ENCODE peak calls at places on chromosomes 12 and 14, in eight cellular contexts. One of them, this sample, is unnamed.

GRCh38 chr14:64726585-64726890 is 22.3 kb downstream of the PLEKHG3 start:
- DNase-seq in NCI-H1436: peak
- DNase-seq in GM03348: no peak
- DNase-seq in NCI-H1092: no peak
- DNase-seq in endothelial cell: no peak
- DNase-seq in GM12892: no peak
- DNase-seq in cardiac septum: no peak
- DNase-seq in Right ventricle myocardium superior: peak
- DNase-seq in this sample: no peak

GRCh38 chr12:19036673-19037357 is 92.7 kb upstream of the PLEKHA5 start:
- DNase-seq in NCI-H1092: no peak
- DNase-seq in NCI-H1436: no peak
- DNase-seq in endothelial cell: no peak
- DNase-seq in cardiac septum: no peak
- DNase-seq in GM12892: no peak
- DNase-seq in Right ventricle myocardium superior: no peak
- DNase-seq in GM03348: no peak
- DNase-seq in this sample: no peak

GRCh38 chr14:59060841-59061240 is 127.6 kb upstream of the DAAM1 start:
- DNase-seq in cardiac septum: no peak
- DNase-seq in Right ventricle myocardium superior: no peak
- DNase-seq in GM03348: no peak
- DNase-seq in endothelial cell: no peak
- DNase-seq in NCI-H1436: no peak
- DNase-seq in GM12892: no peak
- DNase-seq in NCI-H1092: no peak
- DNase-seq in this sample: no peak

GRCh38 chr12:111126331-111126730 is 206.0 kb upstream of the MYL2 start:
- DNase-seq in GM12892: no peak
- DNase-seq in Right ventricle myocardium superior: no peak
- DNase-seq in NCI-H1436: no peak
- DNase-seq in GM03348: no peak
- DNase-seq in cardiac septum: no peak
- DNase-seq in NCI-H1092: no peak
- DNase-seq in endothelial cell: no peak
- DNase-seq in this sample: no peak

GRCh38 chr12:13039557-13039956 is 4.6 kb upstream of the FAM234B start:
- DNase-seq in GM03348: no peak
- DNase-seq in cardiac septum: no peak
- DNase-seq in GM12892: no peak
- DNase-seq in NCI-H1092: no peak
- DNase-seq in NCI-H1436: no peak
- DNase-seq in Right ventricle myocardium superior: no peak
- DNase-seq in endothelial cell: no peak
- DNase-seq in this sample: no peak

GRCh38 chr14:31059152-31059924 is 33.2 kb upstream of the STRN3 start:
- DNase-seq in NCI-H1436: no peak
- DNase-seq in GM12892: no peak
- DNase-seq in endothelial cell: no peak
- DNase-seq in NCI-H1092: no peak
- DNase-seq in Right ventricle myocardium superior: peak
- DNase-seq in GM03348: peak
- DNase-seq in cardiac septum: no peak
- DNase-seq in this sample: peak

GRCh38 chr14:64525354-64525753 is 15.2 kb upstream of the HSPA2 start:
- DNase-seq in cardiac septum: no peak
- DNase-seq in GM12892: no peak
- DNase-seq in NCI-H1092: no peak
- DNase-seq in GM03348: no peak
- DNase-seq in NCI-H1436: no peak
- DNase-seq in endothelial cell: no peak
- DNase-seq in Right ventricle myocardium superior: no peak
- DNase-seq in this sample: no peak

GRCh38 chr12:120231316-120232011 is 30.6 kb upstream of the RPLP0 start:
- DNase-seq in NCI-H1092: no peak
- DNase-seq in GM03348: peak
- DNase-seq in Right ventricle myocardium superior: no peak
- DNase-seq in cardiac septum: peak
- DNase-seq in NCI-H1436: no peak
- DNase-seq in GM12892: no peak
- DNase-seq in endothelial cell: peak
- DNase-seq in this sample: peak

GRCh38 chr12:90652280-90652679 is 302.7 kb downstream of the CCER1 start:
- DNase-seq in cardiac septum: no peak
- DNase-seq in endothelial cell: no peak
- DNase-seq in GM12892: no peak
- DNase-seq in NCI-H1092: no peak
- DNase-seq in NCI-H1436: no peak
- DNase-seq in GM03348: no peak
- DNase-seq in Right ventricle myocardium superior: no peak
- DNase-seq in this sample: no peak

GRCh38 chr12:109604902-109605536 is 31.4 kb downstream of the MVK start:
- DNase-seq in NCI-H1092: peak
- DNase-seq in cardiac septum: no peak
- DNase-seq in GM03348: no peak
- DNase-seq in NCI-H1436: no peak
- DNase-seq in GM12892: no peak
- DNase-seq in Right ventricle myocardium superior: no peak
- DNase-seq in endothelial cell: no peak
- DNase-seq in this sample: no peak

GRCh38 chr12:48441122-48441521 is 31.2 kb upstream of the ANP32D start:
- DNase-seq in endothelial cell: no peak
- DNase-seq in GM03348: no peak
- DNase-seq in GM12892: no peak
- DNase-seq in NCI-H1092: no peak
- DNase-seq in Right ventricle myocardium superior: no peak
- DNase-seq in NCI-H1436: no peak
- DNase-seq in cardiac septum: no peak
- DNase-seq in this sample: no peak

GRCh38 chr12:102634216-102634615 is 153.9 kb upstream of the IGF1 start:
- DNase-seq in cardiac septum: no peak
- DNase-seq in endothelial cell: no peak
- DNase-seq in NCI-H1092: no peak
- DNase-seq in Right ventricle myocardium superior: no peak
- DNase-seq in GM12892: no peak
- DNase-seq in GM03348: peak
- DNase-seq in NCI-H1436: no peak
- DNase-seq in this sample: peak

GRCh38 chr14:80930836-80931389 is 10.6 kb downstream of the CEP128 start:
- DNase-seq in Right ventricle myocardium superior: no peak
- DNase-seq in GM12892: no peak
- DNase-seq in GM03348: peak
- DNase-seq in NCI-H1436: no peak
- DNase-seq in cardiac septum: no peak
- DNase-seq in NCI-H1092: no peak
- DNase-seq in endothelial cell: no peak
- DNase-seq in this sample: peak

GRCh38 chr12:29051221-29051620 is 97.9 kb upstream of the FAR2 start:
- DNase-seq in endothelial cell: no peak
- DNase-seq in cardiac septum: no peak
- DNase-seq in GM12892: no peak
- DNase-seq in NCI-H1436: no peak
- DNase-seq in GM03348: no peak
- DNase-seq in Right ventricle myocardium superior: no peak
- DNase-seq in NCI-H1092: no peak
- DNase-seq in this sample: no peak

GRCh38 chr12:124752437-124753229 is 111.0 kb downstream of the SCARB1 start:
- DNase-seq in endothelial cell: no peak
- DNase-seq in Right ventricle myocardium superior: no peak
- DNase-seq in NCI-H1092: no peak
- DNase-seq in NCI-H1436: no peak
- DNase-seq in GM12892: no peak
- DNase-seq in cardiac septum: no peak
- DNase-seq in GM03348: peak
- DNase-seq in this sample: peak

GRCh38 chr12:113149361-113150150 is at the start of gene CFAP73:
- DNase-seq in cardiac septum: no peak
- DNase-seq in GM12892: no peak
- DNase-seq in GM03348: peak
- DNase-seq in Right ventricle myocardium superior: peak
- DNase-seq in NCI-H1092: peak
- DNase-seq in NCI-H1436: peak
- DNase-seq in endothelial cell: peak
- DNase-seq in this sample: peak

GRCh38 chr12:123894823-123895338 is 77.8 kb downstream of the CCDC92 start:
- DNase-seq in NCI-H1092: no peak
- DNase-seq in endothelial cell: no peak
- DNase-seq in cardiac septum: no peak
- DNase-seq in GM03348: no peak
- DNase-seq in NCI-H1436: no peak
- DNase-seq in GM12892: no peak
- DNase-seq in Right ventricle myocardium superior: no peak
- DNase-seq in this sample: no peak

GRCh38 chr12:102883204-102883799 is 33.7 kb downstream of the PAH start:
- DNase-seq in NCI-H1092: peak
- DNase-seq in NCI-H1436: peak
- DNase-seq in GM12892: peak
- DNase-seq in endothelial cell: peak
- DNase-seq in GM03348: peak
- DNase-seq in Right ventricle myocardium superior: peak
- DNase-seq in cardiac septum: no peak
- DNase-seq in this sample: peak

GRCh38 chr12:90940872-90941499 is 14.0 kb downstream of the CCER1 start:
- DNase-seq in GM12892: no peak
- DNase-seq in GM03348: peak
- DNase-seq in Right ventricle myocardium superior: no peak
- DNase-seq in cardiac septum: no peak
- DNase-seq in NCI-H1092: no peak
- DNase-seq in endothelial cell: no peak
- DNase-seq in NCI-H1436: peak
- DNase-seq in this sample: peak

GRCh38 chr12:116236148-116236731 is 41.3 kb downstream of the MED13L start:
- DNase-seq in NCI-H1092: no peak
- DNase-seq in cardiac septum: no peak
- DNase-seq in NCI-H1436: peak
- DNase-seq in endothelial cell: peak
- DNase-seq in GM12892: no peak
- DNase-seq in Right ventricle myocardium superior: no peak
- DNase-seq in GM03348: peak
- DNase-seq in this sample: no peak

GRCh38 chr12:117192057-117192456 is 1.8 kb upstream of the FBXO21 start:
- DNase-seq in NCI-H1436: no peak
- DNase-seq in Right ventricle myocardium superior: no peak
- DNase-seq in GM12892: no peak
- DNase-seq in GM03348: no peak
- DNase-seq in endothelial cell: no peak
- DNase-seq in cardiac septum: no peak
- DNase-seq in NCI-H1092: no peak
- DNase-seq in this sample: no peak

GRCh38 chr14:95344536-95344935 is 24.8 kb upstream of the CLMN start:
- DNase-seq in NCI-H1092: no peak
- DNase-seq in endothelial cell: no peak
- DNase-seq in cardiac septum: peak
- DNase-seq in NCI-H1436: no peak
- DNase-seq in GM03348: no peak
- DNase-seq in GM12892: no peak
- DNase-seq in Right ventricle myocardium superior: no peak
- DNase-seq in this sample: no peak

GRCh38 chr12:27779416-27779815 is 617 bp upstream of the KLHL42 start:
- DNase-seq in Right ventricle myocardium superior: no peak
- DNase-seq in NCI-H1092: peak
- DNase-seq in GM12892: no peak
- DNase-seq in cardiac septum: no peak
- DNase-seq in endothelial cell: peak
- DNase-seq in GM03348: no peak
- DNase-seq in NCI-H1436: no peak
- DNase-seq in this sample: no peak

GRCh38 chr12:103093499-103094106 is 136.1 kb downstream of the ASCL1 start:
- DNase-seq in cardiac septum: no peak
- DNase-seq in GM03348: no peak
- DNase-seq in GM12892: no peak
- DNase-seq in NCI-H1092: no peak
- DNase-seq in Right ventricle myocardium superior: no peak
- DNase-seq in endothelial cell: no peak
- DNase-seq in NCI-H1436: no peak
- DNase-seq in this sample: no peak

GRCh38 chr12:99713946-99714520 is 66.5 kb downstream of the GARIN6 start:
- DNase-seq in endothelial cell: no peak
- DNase-seq in cardiac septum: no peak
- DNase-seq in NCI-H1092: no peak
- DNase-seq in Right ventricle myocardium superior: no peak
- DNase-seq in GM12892: no peak
- DNase-seq in NCI-H1436: no peak
- DNase-seq in GM03348: no peak
- DNase-seq in this sample: no peak

GRCh38 chr14:60506462-60506984 is 2.4 kb upstream of the SIX6 start:
- DNase-seq in endothelial cell: peak
- DNase-seq in GM03348: peak
- DNase-seq in NCI-H1092: no peak
- DNase-seq in NCI-H1436: no peak
- DNase-seq in cardiac septum: no peak
- DNase-seq in GM12892: no peak
- DNase-seq in Right ventricle myocardium superior: no peak
- DNase-seq in this sample: no peak

GRCh38 chr12:225012-225411 is 11.1 kb upstream of the SLC6A12 start:
- DNase-seq in GM03348: no peak
- DNase-seq in cardiac septum: peak
- DNase-seq in endothelial cell: no peak
- DNase-seq in NCI-H1436: no peak
- DNase-seq in GM12892: no peak
- DNase-seq in NCI-H1092: no peak
- DNase-seq in Right ventricle myocardium superior: no peak
- DNase-seq in this sample: no peak

GRCh38 chr12:104641862-104642261 is 185.1 kb downstream of the CHST11 start:
- DNase-seq in GM03348: no peak
- DNase-seq in Right ventricle myocardium superior: no peak
- DNase-seq in GM12892: no peak
- DNase-seq in NCI-H1436: no peak
- DNase-seq in endothelial cell: no peak
- DNase-seq in cardiac septum: no peak
- DNase-seq in NCI-H1092: no peak
- DNase-seq in this sample: no peak

GRCh38 chr12:5960783-5961182 is 15.7 kb upstream of the ANO2 start:
- DNase-seq in NCI-H1436: no peak
- DNase-seq in Right ventricle myocardium superior: no peak
- DNase-seq in cardiac septum: no peak
- DNase-seq in GM12892: no peak
- DNase-seq in GM03348: no peak
- DNase-seq in endothelial cell: no peak
- DNase-seq in NCI-H1092: no peak
- DNase-seq in this sample: no peak

GRCh38 chr12:113135178-113136127 is at the start of gene RASAL1:
- DNase-seq in endothelial cell: peak
- DNase-seq in Right ventricle myocardium superior: peak
- DNase-seq in GM03348: no peak
- DNase-seq in NCI-H1436: peak
- DNase-seq in NCI-H1092: no peak
- DNase-seq in GM12892: peak
- DNase-seq in cardiac septum: no peak
- DNase-seq in this sample: no peak

GRCh38 chr14:65703996-65704395 is 291.5 kb downstream of the FUT8 start:
- DNase-seq in cardiac septum: no peak
- DNase-seq in GM03348: peak
- DNase-seq in Right ventricle myocardium superior: no peak
- DNase-seq in NCI-H1092: no peak
- DNase-seq in endothelial cell: no peak
- DNase-seq in GM12892: no peak
- DNase-seq in NCI-H1436: no peak
- DNase-seq in this sample: no peak

GRCh38 chr12:3034067-3034750 is 43.0 kb upstream of the TSPAN9 start:
- DNase-seq in GM03348: peak
- DNase-seq in NCI-H1436: peak
- DNase-seq in cardiac septum: no peak
- DNase-seq in Right ventricle myocardium superior: peak
- DNase-seq in NCI-H1092: peak
- DNase-seq in endothelial cell: peak
- DNase-seq in GM12892: peak
- DNase-seq in this sample: peak

GRCh38 chr12:47080725-47081502 is 1.2 kb upstream of the AMIGO2 start:
- DNase-seq in Right ventricle myocardium superior: peak
- DNase-seq in endothelial cell: peak
- DNase-seq in GM12892: no peak
- DNase-seq in cardiac septum: peak
- DNase-seq in NCI-H1092: no peak
- DNase-seq in GM03348: peak
- DNase-seq in NCI-H1436: no peak
- DNase-seq in this sample: no peak

GRCh38 chr14:76086636-76087035 is 65.1 kb upstream of the GPATCH2L start:
- DNase-seq in NCI-H1092: no peak
- DNase-seq in Right ventricle myocardium superior: no peak
- DNase-seq in GM12892: no peak
- DNase-seq in endothelial cell: no peak
- DNase-seq in NCI-H1436: no peak
- DNase-seq in GM03348: no peak
- DNase-seq in cardiac septum: no peak
- DNase-seq in this sample: no peak